ENCODE peak calls at places on chromosome 1, in five cellular contexts. L is GM10248, H is Calu3, R is RWPE1, F is foreskin keratinocyte. V is an unnamed sample.

GRCh38 chr1:36156329-36157114 is 562 bp downstream of the MAP7D1 start:
- DNase-seq in L (peak), H (peak), R (no peak), F (no peak), V (peak)

GRCh38 chr1:60044881-60045280 is 28.7 kb downstream of the C1orf87 start:
- DNase-seq in L (no peak), H (no peak), R (no peak), F (no peak), V (no peak)

GRCh38 chr1:23169727-23170335 is 1.2 kb upstream of the LUZP1 start:
- DNase-seq in L (no peak), H (no peak), R (no peak), F (peak), V (no peak)

GRCh38 chr1:64290420-64290819 is 87.0 kb downstream of the UBE2U start:
- DNase-seq in L (no peak), H (no peak), R (no peak), F (no peak), V (no peak)

GRCh38 chr1:231460614-231461013 is 38.5 kb upstream of the EGLN1 start:
- DNase-seq in L (peak), H (no peak), R (no peak), F (no peak), V (no peak)

GRCh38 chr1:180632326-180633088 is 685 bp downstream of the XPR1 start:
- DNase-seq in L (peak), H (peak), R (peak), F (peak), V (peak)

GRCh38 chr1:18922319-18922726 is 20.0 kb upstream of the ALDH4A1 start:
- DNase-seq in L (no peak), H (no peak), R (no peak), F (no peak), V (no peak)

GRCh38 chr1:62434612-62434994 is 2.2 kb upstream of the USP1 start:
- DNase-seq in L (no peak), H (no peak), R (no peak), F (no peak), V (no peak)

GRCh38 chr1:153242160-153242559 is 17.3 kb upstream of the LORICRIN start:
- DNase-seq in L (no peak), H (no peak), R (no peak), F (no peak), V (no peak)

GRCh38 chr1:153233448-153233847 is 16.1 kb downstream of the PRR9 start:
- DNase-seq in L (no peak), H (no peak), R (no peak), F (no peak), V (no peak)

GRCh38 chr1:153232553-153232952 is 15.2 kb downstream of the PRR9 start:
- DNase-seq in L (no peak), H (no peak), R (no peak), F (no peak), V (no peak)

GRCh38 chr1:153238536-153238935 is 21.0 kb upstream of the LORICRIN start:
- DNase-seq in L (no peak), H (peak), R (peak), F (no peak), V (no peak)
- TF ChIP-seq CTCF in L (peak), H (no peak), R (no peak), F (peak), V (no peak)

GRCh38 chr1:171494086-171494485 is 8.8 kb downstream of the PRRC2C start:
- DNase-seq in L (no peak), H (no peak), R (no peak), F (no peak), V (no peak)

GRCh38 chr1:171500803-171501202 is 15.5 kb downstream of the PRRC2C start:
- DNase-seq in L (no peak), H (no peak), R (no peak), F (no peak), V (no peak)

GRCh38 chr1:171500304-171500703 is 15.0 kb downstream of the PRRC2C start:
- DNase-seq in L (no peak), H (no peak), R (no peak), F (no peak), V (no peak)

GRCh38 chr1:171495444-171495843 is 10.1 kb downstream of the PRRC2C start:
- DNase-seq in L (no peak), H (no peak), R (no peak), F (no peak), V (no peak)
- TF ChIP-seq CTCF in L (no peak), H (no peak), R (no peak), F (no peak), V (no peak)

GRCh38 chr1:57102957-57103356 is 137.1 kb upstream of the C8B start:
- DNase-seq in L (no peak), H (no peak), R (no peak), F (no peak), V (no peak)

DNA sequence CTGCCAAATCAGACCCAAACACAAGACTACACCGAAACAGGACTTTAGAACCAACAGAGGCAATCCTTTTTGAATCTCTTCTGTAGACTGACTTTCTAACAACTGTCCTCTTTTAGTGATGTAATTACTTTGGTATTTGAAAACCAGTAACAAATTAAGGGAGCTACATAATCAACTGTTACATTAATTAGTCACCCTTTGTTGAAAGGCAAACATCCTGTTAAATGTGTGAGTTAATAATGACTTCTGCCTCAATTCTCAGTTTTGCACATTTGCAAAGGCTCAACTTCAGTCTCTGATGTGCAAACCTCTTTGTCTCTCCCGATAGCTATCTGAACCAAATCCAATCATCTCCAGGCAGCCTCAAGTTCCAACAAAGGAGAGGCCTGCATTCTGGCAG is 135.4 kb upstream of the C8B start:
- DNase-seq in L (no peak), H (no peak), R (no peak), F (peak), V (no peak)
- TF ChIP-seq CTCF in L (no peak), H (no peak), R (no peak), F (no peak), V (no peak)

DNA sequence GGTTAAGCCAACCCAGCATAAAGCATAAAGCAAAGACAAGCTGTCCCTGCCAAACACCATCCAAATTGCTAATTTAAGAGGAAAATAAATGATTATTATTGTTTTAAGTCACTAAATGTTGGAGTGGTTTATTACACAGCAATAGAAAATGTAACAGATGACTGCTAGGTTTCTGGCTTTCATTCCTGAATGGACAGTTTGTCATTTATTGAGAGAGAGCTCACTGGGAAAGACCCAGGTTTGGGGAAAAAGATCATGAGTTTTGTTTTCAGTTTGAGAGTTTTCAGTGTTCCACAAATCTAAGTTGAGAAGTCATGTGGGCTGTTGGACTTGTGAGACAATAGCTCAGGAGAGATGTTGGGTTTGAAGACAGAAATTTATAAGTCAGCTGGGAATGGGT is 5.4 kb downstream of the GPA33 start:
- DNase-seq in L (no peak), H (no peak), R (no peak), F (no peak), V (no peak)
- TF ChIP-seq CTCF in L (no peak), H (no peak), R (no peak), F (no peak), V (no peak)

DNA sequence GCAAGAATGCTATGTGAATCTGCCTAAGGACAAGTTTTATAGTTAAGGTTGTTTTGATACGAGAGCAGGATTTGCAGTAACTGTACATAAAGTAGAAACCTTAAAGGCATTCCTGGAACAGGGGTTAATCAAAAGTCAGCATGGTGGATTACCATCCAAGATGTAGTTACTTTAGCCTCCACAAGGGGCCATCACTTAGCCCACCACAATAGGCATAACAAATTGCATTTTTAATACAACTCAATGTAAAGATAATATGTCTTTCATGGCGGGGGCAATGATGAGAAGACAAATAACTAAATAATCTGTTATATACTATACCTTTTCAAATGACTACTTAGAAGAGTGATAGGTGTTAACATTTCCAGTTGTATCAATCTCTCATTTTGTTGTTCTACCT is 611.2 kb upstream of the ADGRL4 start:
- DNase-seq in L (no peak), H (no peak), R (no peak), F (no peak), V (no peak)
- TF ChIP-seq CTCF in L (no peak), H (no peak), R (no peak), F (peak), V (no peak)

DNA sequence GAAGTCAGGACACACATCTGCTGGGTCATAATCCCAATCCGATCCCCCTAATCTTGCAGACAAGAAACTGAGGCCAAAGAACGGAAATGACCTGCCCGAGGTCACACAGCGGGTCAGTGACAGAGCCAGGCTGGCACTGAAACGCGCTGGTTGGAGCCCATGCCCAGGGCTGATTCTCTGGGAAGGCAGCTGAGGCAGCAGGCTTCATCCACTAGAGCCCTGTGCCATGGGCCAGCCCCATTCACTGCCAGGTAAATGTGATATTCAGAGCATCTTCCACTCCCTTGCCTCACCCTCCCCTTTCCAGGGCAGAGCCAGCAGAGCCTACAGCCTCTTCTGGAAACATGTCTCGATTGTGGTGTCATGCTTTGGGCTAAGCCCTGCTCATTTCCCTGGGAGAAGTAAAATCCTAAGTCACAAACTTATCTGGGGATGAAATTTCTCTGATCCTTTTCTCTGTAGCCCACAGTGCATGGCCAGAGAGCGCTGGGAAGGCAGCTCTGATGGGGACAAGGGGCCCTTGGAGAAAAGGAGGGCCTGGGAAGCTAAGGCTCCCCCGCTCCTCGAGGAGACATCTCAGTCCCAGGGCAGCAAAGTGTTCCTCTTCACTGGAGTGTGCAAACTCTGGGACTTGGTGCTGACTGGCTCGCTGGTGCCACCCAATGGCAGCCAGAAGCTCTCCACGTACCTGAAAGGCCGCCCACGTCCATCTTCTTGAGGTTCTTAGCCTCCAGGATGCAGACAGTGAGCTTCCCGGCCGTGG is 110.4 kb downstream of the SYT2 start:
- DNase-seq in L (peak), H (peak), R (peak), F (peak), V (no peak)
- TF ChIP-seq CTCF in L (peak), H (peak), R (peak), F (peak), V (peak)

GRCh38 chr1:93779540-93780121 is 98.0 kb upstream of the BCAR3 start:
- DNase-seq in L (no peak), H (peak), R (peak), F (peak), V (no peak)
- TF ChIP-seq CTCF in L (no peak), H (no peak), R (no peak), F (peak), V (no peak)

DNA sequence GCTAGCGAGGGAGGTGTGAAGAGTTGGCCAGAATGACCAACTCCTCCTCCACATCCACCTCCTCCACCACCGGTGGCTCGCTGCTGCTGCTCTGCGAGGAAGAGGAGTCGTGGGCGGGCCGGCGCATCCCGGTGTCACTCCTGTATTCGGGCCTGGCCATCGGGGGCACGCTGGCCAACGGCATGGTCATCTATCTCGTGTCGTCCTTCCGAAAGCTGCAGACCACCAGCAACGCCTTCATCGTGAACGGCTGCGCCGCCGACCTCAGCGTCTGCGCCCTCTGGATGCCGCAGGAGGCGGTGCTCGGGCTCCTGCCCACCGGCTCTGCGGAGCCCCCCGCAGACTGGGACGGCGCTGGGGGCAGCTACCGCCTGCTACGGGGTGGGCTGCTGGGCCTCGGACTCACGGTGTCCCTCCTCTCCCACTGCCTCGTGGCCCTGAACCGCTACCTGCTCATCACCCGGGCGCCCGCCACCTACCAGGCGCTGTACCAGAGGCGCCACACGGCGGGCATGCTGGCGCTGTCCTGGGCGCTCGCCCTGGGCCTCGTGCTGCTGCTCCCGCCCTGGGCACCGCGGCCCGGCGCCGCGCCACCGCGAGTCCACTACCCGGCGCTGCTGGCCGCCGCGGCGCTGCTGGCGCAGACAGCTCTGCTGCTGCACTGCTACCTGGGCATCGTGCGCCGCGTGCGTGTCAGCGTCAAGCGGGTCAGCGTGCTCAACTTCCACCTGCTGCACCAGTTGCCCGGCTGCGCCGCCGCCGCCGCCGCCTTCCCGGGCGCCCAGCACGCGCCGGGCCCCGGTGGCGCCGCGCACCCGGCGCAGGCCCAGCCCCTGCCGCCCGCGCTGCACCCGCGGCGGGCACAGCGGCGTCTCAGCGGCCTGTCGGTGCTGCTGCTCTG is 1.2 kb downstream of the GPR88 start:
- DNase-seq in L (peak), H (peak), R (peak), F (peak), V (no peak)
- TF ChIP-seq CTCF in L (no peak), H (no peak), R (no peak), F (peak), V (no peak)

GRCh38 chr1:43868741-43869067 is 64.9 kb upstream of the ARTN start:
- DNase-seq in L (no peak), H (no peak), R (no peak), F (no peak), V (no peak)

GRCh38 chr1:43866201-43866600 is 67.4 kb upstream of the ARTN start:
- DNase-seq in L (no peak), H (no peak), R (no peak), F (no peak), V (no peak)

GRCh38 chr1:43870306-43870705 is 63.3 kb upstream of the ARTN start:
- DNase-seq in L (no peak), H (no peak), R (no peak), F (no peak), V (no peak)

GRCh38 chr1:43864111-43865045 is 69.2 kb upstream of the ARTN start:
- DNase-seq in L (peak), H (no peak), R (no peak), F (no peak), V (no peak)

DNA sequence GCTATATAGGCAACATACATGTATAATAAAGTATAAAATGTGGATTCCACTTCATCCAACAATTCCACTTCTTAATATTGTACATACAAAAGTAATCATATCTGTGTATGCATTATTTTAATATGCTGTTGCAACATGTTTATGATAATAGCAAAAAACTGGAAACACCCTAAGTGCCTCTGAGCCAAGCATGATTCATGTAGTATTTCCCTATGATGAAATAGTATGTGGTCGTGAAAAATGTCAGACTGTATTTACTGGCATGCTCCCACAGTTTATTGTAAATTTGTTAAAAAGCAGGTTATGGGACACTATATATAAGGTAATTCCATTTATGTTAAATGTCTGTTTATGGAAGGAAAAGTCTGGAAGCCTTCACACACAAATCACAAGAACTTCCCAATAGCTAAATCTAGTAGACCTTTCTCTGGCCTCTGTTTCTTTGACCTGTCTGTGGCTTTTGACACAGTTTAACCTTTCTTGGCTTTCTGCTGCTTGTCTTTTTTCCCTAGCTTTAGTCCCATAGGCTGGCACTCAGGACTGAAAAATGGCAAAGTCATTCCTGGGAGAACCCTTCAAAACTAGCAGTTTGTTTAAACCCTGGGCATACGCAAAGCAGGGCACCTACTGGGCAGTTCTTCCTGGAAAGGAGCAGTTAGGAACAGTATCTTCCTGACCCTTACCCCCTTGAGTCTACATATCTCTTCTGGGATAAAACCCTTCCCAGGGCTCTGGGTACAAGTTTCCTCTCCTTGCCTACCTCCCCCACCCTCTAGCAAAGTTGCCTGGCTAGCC is 65.5 kb upstream of the ARTN start:
- DNase-seq in L (no peak), H (no peak), R (peak), F (peak), V (no peak)
- TF ChIP-seq CTCF in L (no peak), H (no peak), R (no peak), F (no peak), V (no peak)

DNA sequence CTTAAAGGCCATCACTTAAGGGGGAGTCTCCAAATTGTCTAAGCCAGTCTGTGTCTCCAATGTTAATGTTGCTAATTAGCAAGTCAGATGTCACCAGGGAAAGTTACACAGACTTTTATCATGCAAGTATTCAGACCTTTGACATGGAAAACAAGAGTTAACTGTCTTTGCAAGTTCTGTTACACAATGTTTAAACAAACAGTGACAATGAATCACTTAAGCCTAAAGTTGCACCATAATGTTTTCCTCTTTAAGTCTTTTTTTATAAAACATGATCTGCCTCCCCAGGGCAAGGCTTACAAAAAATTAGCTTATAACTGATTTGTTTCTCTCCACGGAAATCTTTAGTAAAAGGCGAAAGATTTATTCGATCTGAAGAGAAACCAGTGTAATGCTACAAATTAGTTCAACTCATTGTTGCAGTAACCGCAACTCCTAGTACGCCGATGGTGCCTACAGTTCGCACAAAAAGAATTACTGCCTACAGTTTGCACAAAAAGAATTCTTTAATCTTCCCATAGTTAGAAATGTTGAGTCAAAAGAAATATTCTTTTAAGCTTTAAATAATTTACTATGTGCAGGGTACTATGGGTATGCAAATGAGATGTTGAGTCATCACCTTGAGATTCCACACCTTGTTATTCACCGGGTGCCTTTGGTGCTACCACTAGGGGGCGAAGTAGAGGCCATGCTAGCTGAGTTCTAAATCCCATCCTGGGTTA is 45.3 kb downstream of the HHAT start:
- DNase-seq in L (peak), H (peak), R (peak), F (peak), V (no peak)
- TF ChIP-seq CTCF in L (peak), H (peak), R (peak), F (peak), V (no peak)

V was measured in omental fat pad.